ENCODE peak calls at places on chromosome 15, in four cellular contexts. F is dorsolateral prefrontal cortex; Q is progenitor cell of endocrine pancreas; L is activated naive CD4-positive, alpha-beta T cell treated with anti-CD3 and anti-CD28 coated beads for 36 hours. G is an unnamed sample.

GRCh38 chr15:90581771-90582471 is 52.2 kb downstream of the CRTC3 start:
- DNase-seq in F (no peak), Q (no peak), L (peak), G (no peak)

GRCh38 chr15:94793641-94794040 is 562.3 kb downstream of the MCTP2 start:
- DNase-seq in F (no peak), Q (no peak), L (no peak), G (no peak)

GRCh38 chr15:39701988-39702387 is 80.7 kb downstream of the FSIP1 start:
- DNase-seq in F (no peak), Q (no peak), L (no peak), G (no peak)

GRCh38 chr15:45026646-45027045 is 3.7 kb downstream of the SORD start:
- DNase-seq in F (no peak), Q (no peak), L (no peak), G (no peak)

GRCh38 chr15:69685524-69686452 is 233.2 kb downstream of the RPLP1 start:
- DNase-seq in F (no peak), Q (no peak), L (no peak), G (no peak)

GRCh38 chr15:62569460-62570404 is 404.6 kb upstream of the C2CD4B start:
- DNase-seq in F (no peak), Q (no peak), L (no peak), G (no peak)

GRCh38 chr15:74537736-74538135 is 3.3 kb upstream of the ARID3B start:
- DNase-seq in F (no peak), Q (no peak), L (no peak), G (no peak)

GRCh38 chr15:73794501-73795133 is 41.5 kb upstream of the INSYN1 start:
- DNase-seq in F (no peak), Q (no peak), L (no peak), G (no peak)

GRCh38 chr15:66252411-66253295 is 897 bp downstream of the MEGF11 start:
- DNase-seq in F (peak), Q (peak), L (peak), G (no peak)

GRCh38 chr15:60945196-60945595 is 283.9 kb downstream of the RORA start:
- DNase-seq in F (peak), Q (no peak), L (no peak), G (no peak)

GRCh38 chr15:61720197-61720596 is 340.1 kb downstream of the VPS13C start:
- DNase-seq in F (no peak), Q (no peak), L (no peak), G (no peak)

GRCh38 chr15:91258436-91258779 is 158.4 kb downstream of the SV2B start:
- DNase-seq in F (no peak), Q (no peak), L (peak), G (no peak)

GRCh38 chr15:100595964-100596363 is 6.0 kb downstream of the LINS1 start:
- DNase-seq in F (no peak), Q (no peak), L (peak), G (no peak)

GRCh38 chr15:70095387-70096214 is 2.1 kb downstream of the TLE3 start:
- DNase-seq in F (no peak), Q (peak), L (no peak), G (no peak)

GRCh38 chr15:91472316-91472756 is 372.3 kb downstream of the SV2B start:
- DNase-seq in F (no peak), Q (no peak), L (peak), G (no peak)

G was measured in iPS DF 6.9.